ENCODE peak calls at places on chromosomes 13 and 19, in six cellular contexts. S is anterior cingulate cortex; H is endodermal cell; L is CD8-positive, alpha-beta memory T cell; Y is transverse colon; Q is pons. A is an unnamed sample.

GRCh38 chr19:53365899-53366493 is 491 bp downstream of the ZNF525 start:
- DNase-seq in L (peak; percentile 26), Q (no peak), S (no peak), Y (peak; percentile 51), H (no peak), A (no peak)

GRCh38 chr13:34748078-34748477 is 194.0 kb upstream of the NBEA start:
- DNase-seq in S (peak; percentile 9), Q (peak; percentile 28), L (no peak), Y (peak; percentile 13), H (no peak), A (no peak)

GRCh38 chr19:39382991-39383828 is 7.7 kb downstream of the PAF1 start:
- DNase-seq in H (no peak), Y (no peak), S (no peak), Q (no peak), L (no peak), A (no peak)

GRCh38 chr13:48110930-48111721 is 16.2 kb upstream of the MED4 start:
- DNase-seq in H (no peak), S (no peak), L (no peak), Y (no peak), Q (peak; percentile 84), A (no peak)

GRCh38 chr13:26038931-26039475 is 12.8 kb downstream of the SHISA2 start:
- DNase-seq in Y (no peak), Q (no peak), H (no peak), L (no peak), S (no peak), A (no peak)

GRCh38 chr19:29290853-29291252 is 77.9 kb upstream of the UQCRFS1 start:
- DNase-seq in H (peak; percentile 58), L (no peak), S (no peak), Q (no peak), Y (no peak), A (no peak)

GRCh38 chr13:88068316-88068715 is 397.1 kb downstream of the SLITRK5 start:
- DNase-seq in H (no peak), L (no peak), S (no peak), Q (no peak), Y (no peak), A (no peak)

GRCh38 chr13:73335938-73336337 is 277.1 kb downstream of the KLF5 start:
- DNase-seq in Y (no peak), L (no peak), H (no peak), S (no peak), Q (no peak), A (no peak)

GRCh38 chr13:48403929-48404328 is 9.0 kb downstream of the LPAR6 start:
- DNase-seq in Y (no peak), S (no peak), L (no peak), Q (no peak), H (no peak), A (no peak)

GRCh38 chr19:54561840-54562239 is 11.8 kb upstream of the LILRA2 start:
- DNase-seq in S (no peak), Q (no peak), H (no peak), Y (no peak), L (no peak), A (no peak)

GRCh38 chr13:51283361-51283760 is 56.1 kb upstream of the SERPINE3 start:
- DNase-seq in H (peak; percentile 33), Y (no peak), L (no peak), Q (peak; percentile 7), S (no peak), A (no peak)

GRCh38 chr19:48616491-48617056 is 1.7 kb upstream of the FAM83E start:
- DNase-seq in L (no peak), Q (no peak), H (peak; percentile 45), Y (no peak), S (no peak), A (no peak)

GRCh38 chr13:39148513-39148961 is 110.3 kb downstream of the NHLRC3 start:
- DNase-seq in Q (no peak), S (no peak), L (no peak), H (peak; percentile 68), Y (no peak), A (no peak)

GRCh38 chr19:38425810-38426466 is at the start of gene RASGRP4:
- DNase-seq in L (no peak), Q (peak; percentile 32), S (no peak), Y (peak; percentile 26), H (peak; percentile 66), A (peak; percentile 32)

GRCh38 chr19:15836345-15836594 is 20.8 kb upstream of the OR10H1 start:
- DNase-seq in L (no peak), Q (peak; percentile 24), S (no peak), H (no peak), Y (no peak), A (no peak)

GRCh38 chr13:100493418-100493817 is 95.2 kb downstream of the GGACT start:
- DNase-seq in L (no peak), S (no peak), Y (no peak), H (no peak), Q (no peak), A (no peak)

GRCh38 chr19:30118760-30119159 is 176.7 kb downstream of the URI1 start:
- DNase-seq in Y (no peak), H (no peak), Q (no peak), L (no peak), S (no peak), A (no peak)

GRCh38 chr13:46982856-46983582 is 86.2 kb upstream of the HTR2A start:
- DNase-seq in H (no peak), Y (peak; percentile 12), Q (peak; percentile 64), L (no peak), S (no peak), A (no peak)

GRCh38 chr13:28679628-28680027 is 20.7 kb downstream of the POMP start:
- DNase-seq in Y (no peak), Q (no peak), H (no peak), L (no peak), S (no peak), A (no peak)

GRCh38 chr19:18502633-18503294 is 19.1 kb downstream of the ELL start:
- DNase-seq in L (no peak), H (no peak), Y (peak; percentile 40), S (no peak), Q (peak; percentile 54), A (no peak)

GRCh38 chr13:97359181-97360057 is 74.5 kb upstream of the RAP2A start:
- DNase-seq in Y (peak; percentile 37), H (peak; percentile 84), Q (peak; percentile 94), L (peak; percentile 24), S (peak; percentile 31), A (peak; percentile 29)

GRCh38 chr13:29847501-29847983 is 2.9 kb downstream of the UBL3 start:
- DNase-seq in Y (peak; percentile 24), L (no peak), S (peak; percentile 7), H (no peak), Q (peak; percentile 82), A (no peak)

GRCh38 chr19:16739546-16739945 is 19.9 kb downstream of the NWD1 start:
- DNase-seq in Q (no peak), L (no peak), Y (no peak), S (no peak), H (peak; percentile 76), A (no peak)

GRCh38 chr13:23469901-23470525 is 36.5 kb upstream of the SACS start:
- DNase-seq in Y (no peak), L (no peak), Q (no peak), H (peak; percentile 59), S (no peak), A (no peak)

GRCh38 chr19:5231857-5232503 is 108.6 kb downstream of the PTPRS start:
- DNase-seq in H (no peak), Q (no peak), Y (no peak), L (no peak), S (no peak), A (no peak)

GRCh38 chr13:109743706-109744453 is 42.5 kb downstream of the IRS2 start:
- DNase-seq in Q (no peak), S (no peak), Y (peak; percentile 56), H (peak; percentile 62), L (no peak), A (no peak)

GRCh38 chr13:72774019-72774418 is 7.7 kb downstream of the DIS3 start:
- DNase-seq in Q (no peak), L (no peak), Y (no peak), S (no peak), H (no peak), A (no peak)

GRCh38 chr13:98273067-98273823 is 96.2 kb upstream of the RNF113B start:
- DNase-seq in Q (no peak), S (no peak), L (no peak), Y (no peak), H (no peak), A (no peak)

GRCh38 chr19:6639439-6639838 is 30.5 kb downstream of the TNFSF14 start:
- DNase-seq in Q (no peak), S (no peak), H (no peak), L (no peak), Y (no peak), A (no peak)

GRCh38 chr13:59823495-59823894 is 340.2 kb downstream of the DIAPH3 start:
- DNase-seq in Q (no peak), Y (no peak), H (no peak), S (no peak), L (no peak), A (no peak)

GRCh38 chr19:4067396-4068057 is 828 bp upstream of the ZBTB7A start:
- DNase-seq in Y (no peak), S (no peak), H (no peak), L (no peak), Q (no peak), A (peak; percentile 62)

A was measured in CD8-positive, alpha-beta T cell.